ENCODE peak calls at places on chromosomes 13 and 19, in five cellular contexts. One of them, this sample, is unnamed.

GRCh38 chr13:95123726-95124125 is 177.5 kb downstream of the ABCC4 start:
- DNase-seq in mucosa of descending colon: no peak
- DNase-seq in CD8-positive, alpha-beta memory T cell: no peak
- DNase-seq in heart right ventricle: no peak
- DNase-seq in pancreas: no peak
- DNase-seq in this sample: no peak

GRCh38 chr13:73428706-73429105 is 369.9 kb downstream of the KLF5 start:
- DNase-seq in mucosa of descending colon: no peak
- DNase-seq in CD8-positive, alpha-beta memory T cell: no peak
- DNase-seq in heart right ventricle: no peak
- DNase-seq in pancreas: no peak
- DNase-seq in this sample: no peak

GRCh38 chr13:43942301-43942700 is 62.6 kb downstream of the LACC1 start:
- DNase-seq in mucosa of descending colon: no peak
- DNase-seq in CD8-positive, alpha-beta memory T cell: no peak
- DNase-seq in heart right ventricle: no peak
- DNase-seq in pancreas: no peak
- DNase-seq in this sample: no peak

GRCh38 chr19:50870417-50871089 is 2.7 kb upstream of the KLK2 start:
- DNase-seq in mucosa of descending colon: no peak
- DNase-seq in CD8-positive, alpha-beta memory T cell: no peak
- DNase-seq in heart right ventricle: no peak
- DNase-seq in pancreas: no peak
- DNase-seq in this sample: no peak

GRCh38 chr13:75724742-75725504 is 88.8 kb downstream of the LMO7 start:
- DNase-seq in mucosa of descending colon: peak; percentile 32
- DNase-seq in CD8-positive, alpha-beta memory T cell: no peak
- DNase-seq in heart right ventricle: no peak
- DNase-seq in pancreas: no peak
- DNase-seq in this sample: no peak

GRCh38 chr13:41960700-41961697 is at the start of gene VWA8:
- DNase-seq in mucosa of descending colon: peak; percentile 87
- DNase-seq in CD8-positive, alpha-beta memory T cell: peak; percentile 89
- DNase-seq in heart right ventricle: peak; percentile 83
- DNase-seq in pancreas: peak; percentile 78
- DNase-seq in this sample: peak; percentile 93

GRCh38 chr13:112354330-112355273 is 21.6 kb upstream of the SPACA7 start:
- DNase-seq in mucosa of descending colon: no peak
- DNase-seq in CD8-positive, alpha-beta memory T cell: no peak
- DNase-seq in heart right ventricle: no peak
- DNase-seq in pancreas: no peak
- DNase-seq in this sample: peak; percentile 45

GRCh38 chr13:45705936-45706335 is 3.8 kb downstream of the CBY2 start:
- DNase-seq in mucosa of descending colon: no peak
- DNase-seq in CD8-positive, alpha-beta memory T cell: no peak
- DNase-seq in heart right ventricle: no peak
- DNase-seq in pancreas: no peak
- DNase-seq in this sample: no peak

GRCh38 chr19:13091400-13092161 is 11.1 kb downstream of the LYL1 start:
- DNase-seq in mucosa of descending colon: no peak
- DNase-seq in CD8-positive, alpha-beta memory T cell: no peak
- DNase-seq in heart right ventricle: peak; percentile 77
- DNase-seq in pancreas: no peak
- DNase-seq in this sample: no peak

GRCh38 chr13:113049981-113050380 is 55.6 kb upstream of the F7 start:
- DNase-seq in mucosa of descending colon: no peak
- DNase-seq in CD8-positive, alpha-beta memory T cell: no peak
- DNase-seq in heart right ventricle: no peak
- DNase-seq in pancreas: no peak
- DNase-seq in this sample: no peak

GRCh38 chr13:20955496-20955895 is 53.0 kb upstream of the XPO4 start:
- DNase-seq in mucosa of descending colon: no peak
- DNase-seq in CD8-positive, alpha-beta memory T cell: no peak
- DNase-seq in heart right ventricle: no peak
- DNase-seq in pancreas: no peak
- DNase-seq in this sample: no peak
- H3K4me1 ChIP-seq in mucosa of descending colon: no peaks in the 10 kb centered on the region
- H3K4me1 ChIP-seq in CD8-positive, alpha-beta memory T cell: no peaks in the 10 kb centered on the region
- H3K4me1 ChIP-seq in heart right ventricle: peaks cover under 1% of the 10 kb centered on the region
- H3K4me1 ChIP-seq in pancreas: no peaks in the 10 kb centered on the region
- H3K4me1 ChIP-seq in this sample: no peaks in the 10 kb centered on the region

GRCh38 chr19:17753976-17754375 is 2.7 kb downstream of the FCHO1 start:
- DNase-seq in mucosa of descending colon: no peak
- DNase-seq in CD8-positive, alpha-beta memory T cell: no peak
- DNase-seq in heart right ventricle: no peak
- DNase-seq in pancreas: no peak
- DNase-seq in this sample: no peak

GRCh38 chr19:17751103-17751911 is at the start of gene FCHO1:
- DNase-seq in mucosa of descending colon: peak; percentile 69
- DNase-seq in CD8-positive, alpha-beta memory T cell: peak; percentile 93
- DNase-seq in heart right ventricle: peak; percentile 37
- DNase-seq in pancreas: peak; percentile 50
- DNase-seq in this sample: peak; percentile 79

GRCh38 chr19:17754634-17755532 is 3.6 kb downstream of the FCHO1 start:
- DNase-seq in mucosa of descending colon: no peak
- DNase-seq in CD8-positive, alpha-beta memory T cell: no peak
- DNase-seq in heart right ventricle: no peak
- DNase-seq in pancreas: no peak
- DNase-seq in this sample: no peak

GRCh38 chr19:17751912-17752273 is 616 bp downstream of the FCHO1 start:
- DNase-seq in mucosa of descending colon: no peak
- DNase-seq in CD8-positive, alpha-beta memory T cell: no peak
- DNase-seq in heart right ventricle: no peak
- DNase-seq in pancreas: no peak
- DNase-seq in this sample: no peak

DNA sequence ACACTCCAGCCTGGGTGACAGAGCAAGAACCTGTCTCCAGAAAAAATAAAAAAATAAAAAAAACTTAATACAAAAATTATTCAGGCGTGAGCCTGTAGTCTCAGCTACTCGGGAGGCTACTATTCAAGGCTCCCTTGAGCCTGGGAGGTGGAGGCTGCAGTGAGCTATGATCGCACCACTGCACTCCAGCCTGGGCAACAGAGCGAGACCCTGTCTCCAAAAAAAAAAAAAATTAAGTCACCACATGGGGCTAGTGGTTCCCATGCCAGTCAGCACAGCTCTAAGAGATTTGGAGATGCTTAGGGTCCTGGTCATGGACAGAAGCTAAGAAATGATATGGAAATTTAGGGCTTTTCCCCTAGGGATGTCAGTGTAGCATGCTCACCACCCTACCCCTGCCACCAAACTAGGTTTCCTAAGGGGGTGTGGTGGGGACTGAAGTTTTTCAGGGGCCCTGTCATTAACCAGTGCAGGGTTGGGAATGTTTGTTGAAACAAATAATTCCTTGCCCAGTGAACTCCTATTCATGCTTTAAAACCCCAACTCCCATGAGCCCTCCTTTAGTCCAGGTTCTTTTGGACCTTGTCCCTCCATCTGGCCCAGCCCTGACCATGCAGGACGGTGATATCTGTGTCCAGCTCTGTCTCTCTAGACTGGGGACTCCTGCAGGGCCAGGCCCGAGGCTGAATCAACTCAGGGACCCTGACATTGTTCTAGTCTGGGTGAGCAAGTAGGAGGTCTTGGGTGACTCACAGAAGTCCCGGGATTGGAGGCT is 1.8 kb downstream of the FCHO1 start:
- DNase-seq in mucosa of descending colon: no peak
- DNase-seq in CD8-positive, alpha-beta memory T cell: no peak
- DNase-seq in heart right ventricle: no peak
- DNase-seq in pancreas: no peak
- DNase-seq in this sample: no peak
- H3K4me1 ChIP-seq in mucosa of descending colon: peaks cover 2% of the 10 kb centered on the region
- H3K4me1 ChIP-seq in CD8-positive, alpha-beta memory T cell: peaks cover 58% of the 10 kb centered on the region
- H3K4me1 ChIP-seq in heart right ventricle: peaks cover under 1% of the 10 kb centered on the region
- H3K4me1 ChIP-seq in pancreas: no peaks in the 10 kb centered on the region
- H3K4me1 ChIP-seq in this sample: peaks cover 5% of the 10 kb centered on the region

DNA sequence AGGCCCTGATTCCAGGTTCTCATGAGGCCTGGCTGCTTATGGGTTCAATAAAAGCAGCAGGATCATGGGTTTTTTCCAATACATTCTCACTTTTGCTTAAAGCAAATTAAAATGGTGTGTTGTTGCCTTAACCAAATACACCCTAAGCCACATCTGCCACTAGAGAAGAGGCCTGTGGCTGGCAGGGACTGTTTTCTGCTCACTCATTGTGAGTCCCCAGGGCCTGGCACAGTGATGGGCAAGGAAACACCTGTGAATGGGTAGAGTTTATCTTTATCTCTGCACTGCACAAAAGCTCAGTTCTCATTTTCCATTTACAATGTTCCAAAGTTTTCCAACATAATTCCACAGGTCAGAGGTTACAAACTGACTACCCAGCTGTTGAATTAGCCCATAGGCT is 726.0 kb downstream of the UQCRFS1 start:
- DNase-seq in mucosa of descending colon: no peak
- DNase-seq in CD8-positive, alpha-beta memory T cell: no peak
- DNase-seq in heart right ventricle: no peak
- DNase-seq in pancreas: no peak
- DNase-seq in this sample: no peak
- H3K4me1 ChIP-seq in mucosa of descending colon: peaks cover 4% of the 10 kb centered on the region
- H3K4me1 ChIP-seq in CD8-positive, alpha-beta memory T cell: no peaks in the 10 kb centered on the region
- H3K4me1 ChIP-seq in heart right ventricle: no peaks in the 10 kb centered on the region
- H3K4me1 ChIP-seq in pancreas: no peaks in the 10 kb centered on the region
- H3K4me1 ChIP-seq in this sample: no peaks in the 10 kb centered on the region

GRCh38 chr19:40605201-40605971 is 4.2 kb downstream of the LTBP4 start:
- DNase-seq in mucosa of descending colon: peak; percentile 93
- DNase-seq in CD8-positive, alpha-beta memory T cell: peak; percentile 89
- DNase-seq in heart right ventricle: peak; percentile 61
- DNase-seq in pancreas: peak; percentile 83
- DNase-seq in this sample: peak; percentile 92
- H3K4me1 ChIP-seq in mucosa of descending colon: peaks cover 78% of the 10 kb centered on the region
- H3K4me1 ChIP-seq in CD8-positive, alpha-beta memory T cell: peaks cover 73% of the 10 kb centered on the region
- H3K4me1 ChIP-seq in heart right ventricle: peaks cover 73% of the 10 kb centered on the region
- H3K4me1 ChIP-seq in pancreas: peaks cover 4% of the 10 kb centered on the region
- H3K4me1 ChIP-seq in this sample: peaks cover 51% of the 10 kb centered on the region

GRCh38 chr19:17557461-17557860 is 2.0 kb downstream of the COLGALT1 start:
- DNase-seq in mucosa of descending colon: no peak
- DNase-seq in CD8-positive, alpha-beta memory T cell: no peak
- DNase-seq in heart right ventricle: no peak
- DNase-seq in pancreas: no peak
- DNase-seq in this sample: no peak

GRCh38 chr19:17555929-17556813 is 722 bp downstream of the COLGALT1 start:
- DNase-seq in mucosa of descending colon: peak; percentile 75
- DNase-seq in CD8-positive, alpha-beta memory T cell: peak; percentile 62
- DNase-seq in heart right ventricle: peak; percentile 69
- DNase-seq in pancreas: peak; percentile 67
- DNase-seq in this sample: peak; percentile 90

GRCh38 chr19:17554968-17555479 is 425 bp upstream of the COLGALT1 start:
- DNase-seq in mucosa of descending colon: no peak
- DNase-seq in CD8-positive, alpha-beta memory T cell: no peak
- DNase-seq in heart right ventricle: no peak
- DNase-seq in pancreas: no peak
- DNase-seq in this sample: no peak

GRCh38 chr19:17556995-17557394 is 1.5 kb downstream of the COLGALT1 start:
- DNase-seq in mucosa of descending colon: no peak
- DNase-seq in CD8-positive, alpha-beta memory T cell: no peak
- DNase-seq in heart right ventricle: no peak
- DNase-seq in pancreas: no peak
- DNase-seq in this sample: no peak

DNA sequence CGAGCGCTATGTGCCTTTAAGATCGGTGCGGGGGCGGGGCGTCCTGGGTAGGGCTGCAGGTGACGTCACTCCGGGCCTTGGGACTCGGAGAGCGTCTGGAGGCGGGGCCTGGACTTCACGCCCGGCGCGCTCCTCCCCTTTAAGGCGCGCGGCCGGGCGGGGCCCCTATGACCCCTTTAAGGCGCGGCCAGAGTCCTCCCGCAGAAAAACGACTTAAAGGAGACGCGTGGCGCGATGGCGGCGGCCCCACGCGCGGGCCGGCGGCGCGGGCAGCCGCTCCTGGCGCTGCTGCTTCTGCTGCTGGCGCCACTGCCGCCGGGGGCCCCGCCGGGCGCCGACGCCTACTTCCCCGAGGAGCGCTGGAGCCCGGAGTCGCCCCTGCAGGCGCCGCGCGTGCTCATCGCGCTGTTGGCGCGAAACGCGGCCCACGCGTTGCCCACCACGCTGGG is at the start of gene COLGALT1:
- DNase-seq in mucosa of descending colon: peak; percentile 100
- DNase-seq in CD8-positive, alpha-beta memory T cell: peak; percentile 98
- DNase-seq in heart right ventricle: peak; percentile 99
- DNase-seq in pancreas: peak; percentile 98
- DNase-seq in this sample: peak; percentile 99
- H3K4me1 ChIP-seq in mucosa of descending colon: peaks cover 10% of the 10 kb centered on the region
- H3K4me1 ChIP-seq in CD8-positive, alpha-beta memory T cell: peaks cover 20% of the 10 kb centered on the region
- H3K4me1 ChIP-seq in heart right ventricle: peaks cover 50% of the 10 kb centered on the region
- H3K4me1 ChIP-seq in pancreas: no peaks in the 10 kb centered on the region
- H3K4me1 ChIP-seq in this sample: peaks cover 19% of the 10 kb centered on the region

GRCh38 chr19:1089891-1090290 is 5.3 kb downstream of the POLR2E start:
- DNase-seq in mucosa of descending colon: no peak
- DNase-seq in CD8-positive, alpha-beta memory T cell: peak; percentile 86
- DNase-seq in heart right ventricle: no peak
- DNase-seq in pancreas: no peak
- DNase-seq in this sample: peak; percentile 62

GRCh38 chr19:1091544-1092175 is 3.5 kb downstream of the POLR2E start:
- DNase-seq in mucosa of descending colon: no peak
- DNase-seq in CD8-positive, alpha-beta memory T cell: no peak
- DNase-seq in heart right ventricle: no peak
- DNase-seq in pancreas: no peak
- DNase-seq in this sample: peak; percentile 62

GRCh38 chr19:1093330-1093729 is 1.8 kb downstream of the POLR2E start:
- DNase-seq in mucosa of descending colon: no peak
- DNase-seq in CD8-positive, alpha-beta memory T cell: no peak
- DNase-seq in heart right ventricle: no peak
- DNase-seq in pancreas: no peak
- DNase-seq in this sample: peak; percentile 61

GRCh38 chr19:1089126-1089771 is 5.9 kb downstream of the POLR2E start:
- DNase-seq in mucosa of descending colon: no peak
- DNase-seq in CD8-positive, alpha-beta memory T cell: no peak
- DNase-seq in heart right ventricle: no peak
- DNase-seq in pancreas: no peak
- DNase-seq in this sample: no peak

DNA sequence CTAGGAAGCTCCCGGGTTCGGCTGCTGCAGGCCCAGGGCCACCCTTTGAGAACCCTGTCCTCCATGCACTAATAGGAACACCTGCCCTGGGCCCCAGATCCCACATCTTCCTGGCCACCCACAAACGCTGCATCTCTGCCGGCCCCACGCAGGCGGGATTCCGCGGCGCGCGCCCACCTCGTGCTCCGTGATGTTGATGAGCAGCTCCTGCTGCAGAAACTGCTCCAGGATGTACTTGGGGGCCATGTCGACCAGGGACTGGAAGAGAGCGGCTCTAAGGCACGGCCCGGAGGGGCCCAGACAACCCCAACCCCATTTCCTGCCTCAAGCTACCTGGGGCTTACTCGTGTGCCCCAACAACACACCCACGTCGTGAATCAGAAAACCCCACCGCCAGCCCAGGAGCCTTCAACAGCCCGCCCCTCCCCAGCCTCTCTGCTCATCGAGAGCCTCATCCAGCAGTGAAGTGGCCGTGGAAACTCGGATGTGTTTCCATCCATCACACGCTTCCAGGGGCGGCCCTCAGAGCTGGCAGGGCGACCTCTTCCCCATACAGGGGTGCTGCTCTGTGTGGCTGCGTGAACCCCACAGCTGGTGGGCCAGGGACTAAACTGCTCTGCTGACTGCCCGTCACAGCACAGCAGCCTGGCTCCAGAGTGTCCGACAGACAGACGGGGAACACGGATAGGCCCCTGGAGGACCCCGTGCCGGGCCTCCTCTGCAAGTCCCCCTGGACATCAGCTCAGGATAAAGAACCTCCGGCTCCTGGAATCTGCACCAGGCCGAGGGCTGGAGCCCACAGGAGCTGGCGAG is 4.2 kb downstream of the POLR2E start:
- DNase-seq in mucosa of descending colon: no peak
- DNase-seq in CD8-positive, alpha-beta memory T cell: peak; percentile 75
- DNase-seq in heart right ventricle: no peak
- DNase-seq in pancreas: no peak
- DNase-seq in this sample: peak; percentile 64
- H3K4me1 ChIP-seq in mucosa of descending colon: peaks cover 18% of the 10 kb centered on the region
- H3K4me1 ChIP-seq in CD8-positive, alpha-beta memory T cell: peaks cover 60% of the 10 kb centered on the region
- H3K4me1 ChIP-seq in heart right ventricle: peaks cover 23% of the 10 kb centered on the region
- H3K4me1 ChIP-seq in pancreas: no peaks in the 10 kb centered on the region
- H3K4me1 ChIP-seq in this sample: peaks cover 24% of the 10 kb centered on the region

This sample was measured in upper lobe of right lung.